ENCODE peak calls at places on chromosomes 13 and 19, in ten cellular contexts. S is tibial nerve; H is A549; M is Karpas-422; D is mucosa of descending colon; R is OCI-LY7; Y is colonic mucosa; P is neuronal stem cell; C is AG04450; U is effector memory CD4-positive, alpha-beta T cell. T is an unnamed sample.

GRCh38 chr13:33524086-33524485 is 238.5 kb upstream of the STARD13 start:
- DNase-seq in S (no peak), H (no peak), M (no peak), D (no peak), R (no peak), Y (no peak), P (no peak), C (peak; percentile 80), U (no peak), T (no peak)

GRCh38 chr13:40668335-40668734 is 1.9 kb upstream of the FOXO1 start:
- DNase-seq in S (peak; percentile 63), H (peak; percentile 47), M (peak; percentile 89), D (no peak), R (peak; percentile 84), Y (peak; percentile 57), P (no peak), C (no peak), U (no peak), T (no peak)

GRCh38 chr19:11125994-11126685 is 29.4 kb downstream of the SPC24 start:
- DNase-seq in S (peak; percentile 89), H (peak; percentile 78), M (peak; percentile 90), D (peak; percentile 82), R (peak; percentile 82), Y (peak; percentile 79), P (peak; percentile 65), C (peak; percentile 34), U (peak; percentile 34), T (peak; percentile 78)

GRCh38 chr19:22882797-22883196 is 50.7 kb downstream of the ZNF723 start:
- DNase-seq in S (peak; percentile 9), H (peak; percentile 40), M (peak; percentile 90), D (no peak), R (peak; percentile 68), Y (no peak), P (no peak), C (no peak), U (no peak), T (no peak)

GRCh38 chr13:79803939-79804487 is 323.1 kb downstream of the NDFIP2 start:
- DNase-seq in S (no peak), H (no peak), M (no peak), D (no peak), R (no peak), Y (no peak), P (no peak), C (no peak), U (no peak), T (no peak)

GRCh38 chr19:32350492-32350891 is 5.1 kb downstream of the ZNF507 start:
- DNase-seq in S (no peak), H (peak; percentile 38), M (peak; percentile 54), D (no peak), R (no peak), Y (no peak), P (no peak), C (no peak), U (no peak), T (no peak)

GRCh38 chr13:73268306-73268705 is 209.5 kb downstream of the KLF5 start:
- DNase-seq in S (no peak), H (no peak), M (no peak), D (peak; percentile 58), R (no peak), Y (peak; percentile 58), P (no peak), C (no peak), U (no peak), T (no peak)

GRCh38 chr19:19777692-19778091 is 43.9 kb downstream of the ZNF506 start:
- DNase-seq in S (no peak), H (no peak), M (no peak), D (no peak), R (peak; percentile 14), Y (no peak), P (no peak), C (no peak), U (no peak), T (no peak)

GRCh38 chr13:94344126-94344863 is 135.2 kb downstream of the DCT start:
- DNase-seq in S (no peak), H (no peak), M (no peak), D (no peak), R (no peak), Y (no peak), P (no peak), C (no peak), U (no peak), T (no peak)

GRCh38 chr19:18648971-18649310 is 12.1 kb downstream of the KLHL26 start:
- DNase-seq in S (no peak), H (no peak), M (no peak), D (no peak), R (no peak), Y (no peak), P (no peak), C (no peak), U (no peak), T (no peak)

GRCh38 chr19:12345197-12345596 is 11.8 kb upstream of the ZNF563 start:
- DNase-seq in S (no peak), H (no peak), M (no peak), D (no peak), R (no peak), Y (no peak), P (no peak), C (no peak), U (no peak), T (no peak)

GRCh38 chr19:12350890-12351197 is 14.6 kb downstream of the ZNF442 start:
- DNase-seq in S (no peak), H (no peak), M (no peak), D (no peak), R (no peak), Y (no peak), P (no peak), C (no peak), U (no peak), T (no peak)

GRCh38 chr19:12350185-12350889 is 15.1 kb downstream of the ZNF442 start:
- DNase-seq in S (no peak), H (no peak), M (no peak), D (no peak), R (no peak), Y (no peak), P (no peak), C (no peak), U (no peak), T (no peak)

GRCh38 chr19:12346896-12347295 is 13.5 kb upstream of the ZNF563 start:
- DNase-seq in S (no peak), H (peak; percentile 4), M (peak; percentile 74), D (no peak), R (peak; percentile 60), Y (no peak), P (no peak), C (no peak), U (no peak), T (no peak)
- H3K9me3 ChIP-seq in S (no peaks in the 10 kb centered on the region), H (peaks cover 11% of the 10 kb centered on the region), M (peaks cover 33% of the 10 kb centered on the region), D (peaks cover 74% of the 10 kb centered on the region), R (peaks cover 24% of the 10 kb centered on the region), Y (no peaks in the 10 kb centered on the region), P (peaks cover 16% of the 10 kb centered on the region), C (peaks cover 37% of the 10 kb centered on the region), U (peaks cover 16% of the 10 kb centered on the region), T (peaks cover 12% of the 10 kb centered on the region)

GRCh38 chr13:63167699-63168337 is 1752.2 kb upstream of the PCDH20 start:
- DNase-seq in S (no peak), H (no peak), M (no peak), D (no peak), R (no peak), Y (no peak), P (no peak), C (no peak), U (no peak), T (no peak)
- H3K9me3 ChIP-seq in S (no peaks in the 10 kb centered on the region), H (no peaks in the 10 kb centered on the region), M (no peaks in the 10 kb centered on the region), D (peaks cover 22% of the 10 kb centered on the region), R (no peaks in the 10 kb centered on the region), Y (no peaks in the 10 kb centered on the region), P (no peaks in the 10 kb centered on the region), C (no peaks in the 10 kb centered on the region), U (no peaks in the 10 kb centered on the region), T (no peaks in the 10 kb centered on the region)

GRCh38 chr19:44430956-44431355 is 17.3 kb downstream of the ZNF229 start:
- DNase-seq in S (no peak), H (no peak), M (no peak), D (no peak), R (no peak), Y (no peak), P (no peak), C (no peak), U (no peak), T (no peak)

GRCh38 chr19:44438441-44438840 is 9.8 kb downstream of the ZNF229 start:
- DNase-seq in S (no peak), H (no peak), M (no peak), D (no peak), R (no peak), Y (no peak), P (no peak), C (no peak), U (no peak), T (no peak)

DNA sequence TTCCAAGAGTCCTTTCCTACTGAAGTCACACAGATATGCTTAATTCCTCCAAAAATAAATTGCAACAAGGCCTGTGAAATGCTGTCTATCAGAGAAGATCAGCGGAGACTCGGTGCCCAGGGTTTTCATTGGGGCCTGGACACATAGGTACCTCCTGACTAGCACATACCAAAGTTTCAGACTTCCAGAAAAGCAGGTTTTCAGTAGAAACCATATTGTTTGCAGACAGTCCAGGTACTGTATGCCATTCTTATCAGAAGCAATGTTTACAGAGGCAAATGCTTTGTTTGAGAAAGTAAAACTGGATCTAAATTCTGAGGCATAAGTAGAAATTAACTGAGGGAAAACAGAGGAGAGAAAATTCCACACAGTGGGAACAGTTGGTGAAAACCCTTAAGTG is 12.8 kb downstream of the ZNF229 start:
- DNase-seq in S (no peak), H (no peak), M (no peak), D (no peak), R (no peak), Y (no peak), P (no peak), C (no peak), U (no peak), T (no peak)
- H3K9me3 ChIP-seq in S (peaks cover 3% of the 10 kb centered on the region), H (peaks cover 78% of the 10 kb centered on the region), M (no peaks in the 10 kb centered on the region), D (peaks cover 77% of the 10 kb centered on the region), R (no peaks in the 10 kb centered on the region), Y (no peaks in the 10 kb centered on the region), P (peaks cover 13% of the 10 kb centered on the region), C (peaks cover 34% of the 10 kb centered on the region), U (no peaks in the 10 kb centered on the region), T (peaks cover 2% of the 10 kb centered on the region)

GRCh38 chr13:111572956-111573355 is 252.5 kb downstream of the TEX29 start:
- DNase-seq in S (no peak), H (no peak), M (no peak), D (peak; percentile 36), R (no peak), Y (no peak), P (no peak), C (no peak), U (no peak), T (no peak)
- H3K9me3 ChIP-seq in S (no peaks in the 10 kb centered on the region), H (peaks cover 3% of the 10 kb centered on the region), M (peaks cover 13% of the 10 kb centered on the region), D (peaks cover 15% of the 10 kb centered on the region), R (no peaks in the 10 kb centered on the region), Y (no peaks in the 10 kb centered on the region), P (peaks cover 11% of the 10 kb centered on the region), C (peaks cover 55% of the 10 kb centered on the region), U (no peaks in the 10 kb centered on the region), T (peaks cover 3% of the 10 kb centered on the region)

DNA sequence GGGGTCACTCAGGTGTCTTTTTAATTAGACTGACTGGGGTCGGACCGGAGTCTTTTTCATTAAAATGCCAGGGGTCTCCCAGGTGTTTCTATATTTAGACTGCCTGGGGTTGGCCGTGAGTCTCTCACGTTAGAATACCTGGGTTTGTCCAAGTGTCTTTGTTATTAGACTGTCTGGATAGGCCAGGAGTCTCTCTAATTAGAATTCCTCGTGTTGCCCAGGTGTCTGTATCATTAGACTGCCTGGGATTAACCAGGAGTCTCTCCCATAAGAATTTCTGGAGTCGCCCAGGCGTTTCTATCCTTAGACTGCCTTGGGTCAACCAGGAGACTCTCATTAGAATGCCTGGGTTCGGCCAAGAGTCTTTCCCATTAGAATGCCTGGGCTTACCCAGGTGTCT is 1445.7 kb downstream of the UQCRFS1 start:
- DNase-seq in S (peak; percentile 1), H (no peak), M (no peak), D (no peak), R (no peak), Y (no peak), P (no peak), C (no peak), U (no peak), T (no peak)
- H3K9me3 ChIP-seq in S (peaks cover 6% of the 10 kb centered on the region), H (peaks cover 86% of the 10 kb centered on the region), M (peaks cover 13% of the 10 kb centered on the region), D (peaks cover 86% of the 10 kb centered on the region), R (no peaks in the 10 kb centered on the region), Y (no peaks in the 10 kb centered on the region), P (peaks cover 17% of the 10 kb centered on the region), C (peaks cover 56% of the 10 kb centered on the region), U (peaks cover 55% of the 10 kb centered on the region), T (peaks cover 4% of the 10 kb centered on the region)

T was measured in T-helper 17 cell.